ENCODE peak calls at places on chromosomes 7 and 10, in eight cellular contexts. T is ovary, Y is A549, O is GM12878, M is sigmoid colon, V is HepG2, G is tibial nerve, Q is stomach. L is an unnamed sample.

GRCh38 chr10:44382981-44383748 is 1.7 kb downstream of the CXCL12 start:
- DNase-seq in T (peak; percentile 35), Y (no peak), O (no peak), M (peak; percentile 58), V (no peak), G (no peak), Q (peak; percentile 11), L (no peak)

GRCh38 chr10:5609952-5610616 is 56.3 kb downstream of the ASB13 start:
- DNase-seq in T (no peak), Y (peak; percentile 81), O (no peak), M (no peak), V (no peak), G (no peak), Q (peak; percentile 73), L (no peak)

GRCh38 chr7:76048668-76048988 is 722 bp downstream of the MDH2 start:
- DNase-seq in T (no peak), Y (peak; percentile 29), O (no peak), M (no peak), V (no peak), G (no peak), Q (peak; percentile 34), L (no peak)

GRCh38 chr10:81600185-81600584 is 274.8 kb upstream of the NRG3 start:
- DNase-seq in T (no peak), Y (peak; percentile 38), O (no peak), M (no peak), V (no peak), G (no peak), Q (no peak), L (no peak)

GRCh38 chr10:14181197-14181936 is 149.4 kb downstream of the FRMD4A start:
- DNase-seq in T (no peak), Y (no peak), O (no peak), M (no peak), V (no peak), G (no peak), Q (no peak), L (no peak)

GRCh38 chr10:4981722-4982471 is 18.7 kb downstream of the AKR1C1 start:
- DNase-seq in T (peak; percentile 33), Y (peak; percentile 94), O (no peak), M (no peak), V (peak; percentile 79), G (peak; percentile 16), Q (peak; percentile 74), L (peak; percentile 19)

GRCh38 chr7:20121404-20121803 is 95.8 kb downstream of the MACC1 start:
- DNase-seq in T (no peak), Y (no peak), O (no peak), M (no peak), V (no peak), G (no peak), Q (no peak), L (no peak)

GRCh38 chr10:110399163-110400094 is 94.7 kb upstream of the SMNDC1 start:
- DNase-seq in T (no peak), Y (peak; percentile 98), O (no peak), M (no peak), V (peak; percentile 79), G (no peak), Q (peak; percentile 62), L (no peak)

GRCh38 chr10:103481974-103482531 is 3.0 kb upstream of the CALHM3 start:
- DNase-seq in T (no peak), Y (peak; percentile 78), O (no peak), M (no peak), V (peak; percentile 74), G (no peak), Q (no peak), L (no peak)

GRCh38 chr7:118452128-118452527 is 227.6 kb downstream of the ANKRD7 start:
- DNase-seq in T (no peak), Y (no peak), O (no peak), M (no peak), V (no peak), G (no peak), Q (no peak), L (no peak)

GRCh38 chr10:60914676-60915075 is 29.3 kb downstream of the RHOBTB1 start:
- DNase-seq in T (peak; percentile 58), Y (no peak), O (no peak), M (peak; percentile 91), V (no peak), G (peak; percentile 62), Q (no peak), L (no peak)

GRCh38 chr10:35416628-35417625 is 80.6 kb downstream of the CCNY start:
- DNase-seq in T (no peak), Y (no peak), O (no peak), M (peak; percentile 52), V (no peak), G (no peak), Q (no peak), L (no peak)

GRCh38 chr10:71629131-71629530 is 90.4 kb downstream of the C10orf105 start:
- DNase-seq in T (no peak), Y (no peak), O (no peak), M (no peak), V (no peak), G (no peak), Q (no peak), L (no peak)

GRCh38 chr10:76916536-76916935 is 721.1 kb downstream of the KCNMA1 start:
- DNase-seq in T (no peak), Y (no peak), O (no peak), M (no peak), V (no peak), G (no peak), Q (no peak), L (no peak)
- TF ChIP-seq EP300 in T (no peak), Y (no peak), O (no peak), M (no peak), V (no peak), G (no peak), Q (no peak), L (no peak)

DNA sequence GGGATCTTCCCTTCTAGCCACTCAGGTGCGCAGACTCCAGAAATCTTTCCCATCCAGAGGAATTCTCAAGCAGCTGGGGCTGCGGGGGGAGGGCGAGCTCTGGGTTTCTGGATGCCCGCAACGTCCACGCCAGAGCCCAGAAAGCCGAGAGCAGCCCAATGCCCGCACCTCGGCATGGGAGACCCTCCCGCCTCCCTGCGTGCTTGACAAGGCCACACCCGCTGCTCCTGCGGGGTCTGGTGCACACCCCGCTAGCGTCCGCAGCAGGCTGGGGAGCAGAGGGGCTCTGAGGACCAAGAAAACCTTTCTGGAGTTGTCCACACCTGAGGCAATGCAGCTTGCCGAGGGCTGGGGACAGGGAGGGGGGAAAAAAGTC is 66.2 kb downstream of the SLC29A4 start:
- DNase-seq in T (no peak), Y (no peak), O (no peak), M (no peak), V (no peak), G (no peak), Q (no peak), L (no peak)
- TF ChIP-seq EP300 in T (no peak), Y (no peak), O (no peak), M (no peak), V (no peak), G (no peak), Q (no peak), L (no peak)

DNA sequence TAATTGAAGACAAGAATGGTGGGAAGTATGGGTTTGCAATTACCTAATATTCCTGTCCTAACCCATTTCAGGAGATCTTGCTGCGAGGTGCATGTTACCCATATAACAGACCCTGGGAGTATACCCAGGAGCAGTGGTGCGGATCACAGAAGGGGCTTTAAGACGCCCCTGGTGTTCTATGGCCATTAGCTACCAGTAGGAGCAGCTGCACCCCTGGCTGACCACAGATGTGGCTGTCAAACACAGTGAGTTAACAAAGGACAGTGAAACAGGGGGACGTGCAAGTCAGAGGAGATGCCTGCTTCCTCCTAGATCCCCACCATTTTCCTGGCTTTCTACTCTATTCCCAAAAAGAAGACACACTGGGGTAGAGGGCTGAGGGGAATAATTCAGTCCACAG is 25.2 kb downstream of the AOC1 start:
- DNase-seq in T (no peak), Y (no peak), O (no peak), M (no peak), V (no peak), G (no peak), Q (no peak), L (no peak)
- TF ChIP-seq EP300 in T (no peak), Y (no peak), O (no peak), M (no peak), V (no peak), G (no peak), Q (no peak), L (no peak)

GRCh38 chr10:30000802-30001571 is 58.4 kb downstream of the JCAD start:
- DNase-seq in T (no peak), Y (no peak), O (no peak), M (peak; percentile 93), V (peak; percentile 51), G (no peak), Q (no peak), L (no peak)
- TF ChIP-seq EP300 in T (no peak), Y (no peak), O (no peak), M (peak; percentile 78), V (no peak), G (no peak), Q (no peak), L (no peak)

GRCh38 chr10:129344103-129344502 is 122.9 kb upstream of the MGMT start:
- DNase-seq in T (no peak), Y (no peak), O (no peak), M (no peak), V (no peak), G (no peak), Q (no peak), L (no peak)
- TF ChIP-seq EP300 in T (no peak), Y (no peak), O (no peak), M (no peak), V (no peak), G (no peak), Q (no peak), L (no peak)

DNA sequence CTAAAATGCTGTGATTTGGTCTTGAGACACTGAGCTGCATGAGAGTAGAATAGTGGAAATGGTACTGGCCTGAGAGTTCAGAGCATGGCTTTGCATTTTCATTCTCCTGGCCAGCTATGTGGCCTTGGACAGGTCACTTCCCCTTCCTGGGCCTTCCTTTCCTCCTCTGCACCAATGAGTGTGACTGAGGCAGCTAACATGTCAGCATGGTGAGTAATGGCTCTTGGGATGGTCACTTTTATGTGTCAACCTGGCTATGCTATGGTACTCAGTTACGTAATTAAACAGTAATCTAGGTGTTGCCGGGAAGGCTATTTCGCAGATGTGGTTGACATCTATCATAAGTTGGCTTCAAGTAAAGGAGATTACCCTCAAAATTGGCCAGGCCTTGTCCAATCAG is 109.3 kb downstream of the RTKN2 start:
- DNase-seq in T (no peak), Y (no peak), O (no peak), M (no peak), V (no peak), G (no peak), Q (no peak), L (no peak)
- TF ChIP-seq EP300 in T (no peak), Y (no peak), O (no peak), M (no peak), V (no peak), G (no peak), Q (no peak), L (no peak)